ENCODE peak calls at places on chromosomes 1 and 21, in eight cellular contexts. K, F, X, U, W, O, B and S are unnamed samples.

GRCh38 chr1:203069028-203069804 is 16.6 kb downstream of the MYOG start:
- DNase-seq in K (no peak), F (no peak), X (no peak), U (no peak), W (no peak), O (no peak), B (peak; percentile 75), S (no peak)

GRCh38 chr1:209428241-209428921 is 155.1 kb upstream of the CAMK1G start:
- DNase-seq in K (no peak), F (no peak), X (no peak), U (no peak), W (no peak), O (no peak), B (no peak), S (peak; percentile 69)

GRCh38 chr1:161044908-161045748 is 649 bp downstream of the USF1 start:
- DNase-seq in K (peak; percentile 58), F (no peak), X (peak; percentile 79), U (no peak), W (peak; percentile 84), O (peak; percentile 64), B (peak; percentile 87), S (peak; percentile 69)

GRCh38 chr1:84892657-84893618 is at the start of gene LPAR3:
- DNase-seq in K (no peak), F (no peak), X (no peak), U (no peak), W (peak; percentile 74), O (no peak), B (no peak), S (no peak)

GRCh38 chr21:43766734-43767497 is 9.2 kb downstream of the CSTB start:
- DNase-seq in K (no peak), F (no peak), X (no peak), U (no peak), W (no peak), O (no peak), B (no peak), S (no peak)

GRCh38 chr1:113978863-113979702 is at the start of gene OLFML3:
- DNase-seq in K (peak; percentile 95), F (no peak), X (peak; percentile 67), U (no peak), W (peak; percentile 83), O (peak; percentile 86), B (peak; percentile 96), S (peak; percentile 86)

GRCh38 chr1:43329995-43330751 is 7.4 kb upstream of the MPL start:
- DNase-seq in K (peak; percentile 87), F (no peak), X (peak; percentile 39), U (no peak), W (peak; percentile 73), O (no peak), B (peak; percentile 58), S (peak; percentile 87)

GRCh38 chr21:16855164-16855667 is 657.6 kb upstream of the CXADR start:
- DNase-seq in K (no peak), F (no peak), X (no peak), U (no peak), W (no peak), O (no peak), B (no peak), S (no peak)

GRCh38 chr1:111489604-111490003 is 13.8 kb downstream of the ADORA3 start:
- DNase-seq in K (no peak), F (no peak), X (no peak), U (no peak), W (no peak), O (no peak), B (no peak), S (peak; percentile 71)

GRCh38 chr1:40794915-40795715 is 11.5 kb downstream of the KCNQ4 start:
- DNase-seq in K (no peak), F (no peak), X (no peak), U (no peak), W (no peak), O (no peak), B (no peak), S (no peak)

GRCh38 chr1:42334240-42335049 is 590 bp downstream of the FOXJ3 start:
- DNase-seq in K (peak; percentile 43), F (peak; percentile 25), X (peak; percentile 64), U (no peak), W (peak; percentile 77), O (peak; percentile 32), B (peak; percentile 78), S (peak; percentile 30)

GRCh38 chr1:41619511-41620364 is 135.3 kb upstream of the EDN2 start:
- DNase-seq in K (no peak), F (no peak), X (no peak), U (peak; percentile 94), W (no peak), O (no peak), B (no peak), S (no peak)

GRCh38 chr1:245558069-245558468 is 403.3 kb downstream of the KIF26B start:
- DNase-seq in K (no peak), F (no peak), X (no peak), U (no peak), W (no peak), O (no peak), B (no peak), S (no peak)

GRCh38 chr1:245566952-245567351 is 412.2 kb downstream of the KIF26B start:
- DNase-seq in K (no peak), F (no peak), X (no peak), U (no peak), W (no peak), O (no peak), B (no peak), S (no peak)

GRCh38 chr1:245556057-245556456 is 401.3 kb downstream of the KIF26B start:
- DNase-seq in K (no peak), F (no peak), X (no peak), U (no peak), W (no peak), O (no peak), B (no peak), S (no peak)

GRCh38 chr1:245560460-245560859 is 405.7 kb downstream of the KIF26B start:
- DNase-seq in K (no peak), F (no peak), X (no peak), U (no peak), W (no peak), O (no peak), B (no peak), S (no peak)

DNA sequence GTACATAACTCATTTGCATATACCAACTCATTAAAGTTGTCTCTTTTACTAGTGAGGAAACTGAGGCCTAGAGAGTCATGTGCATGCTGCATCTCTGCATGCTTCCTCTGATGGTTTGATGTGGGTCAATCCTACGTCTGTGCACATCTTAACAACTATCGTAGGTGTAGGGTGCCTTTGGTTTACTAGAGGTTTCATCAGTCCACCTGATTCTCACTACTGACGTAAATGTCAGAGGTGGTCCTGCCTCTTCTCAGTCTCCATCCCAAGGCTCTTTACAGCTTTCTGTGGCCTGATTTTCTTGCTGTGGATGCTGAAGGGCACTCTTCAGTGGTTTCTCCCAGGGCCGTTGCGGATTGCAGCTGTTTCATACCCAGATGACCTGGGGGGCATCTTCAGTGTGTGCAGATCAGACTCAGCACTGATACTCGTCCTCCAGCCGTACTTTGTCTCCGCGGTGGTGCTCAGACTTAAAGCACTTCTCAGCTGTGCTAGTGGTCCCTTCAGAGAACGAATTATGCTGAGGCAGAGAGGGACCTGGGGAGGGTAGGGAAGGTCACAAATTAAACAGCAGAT is 407.0 kb downstream of the KIF26B start:
- DNase-seq in K (no peak), F (no peak), X (no peak), U (no peak), W (no peak), O (no peak), B (no peak), S (no peak)
- TF ChIP-seq POLR2A in K (no peak), F (no peak), X (no peak), U (no peak), W (no peak), O (no peak), B (no peak), S (no peak)

DNA sequence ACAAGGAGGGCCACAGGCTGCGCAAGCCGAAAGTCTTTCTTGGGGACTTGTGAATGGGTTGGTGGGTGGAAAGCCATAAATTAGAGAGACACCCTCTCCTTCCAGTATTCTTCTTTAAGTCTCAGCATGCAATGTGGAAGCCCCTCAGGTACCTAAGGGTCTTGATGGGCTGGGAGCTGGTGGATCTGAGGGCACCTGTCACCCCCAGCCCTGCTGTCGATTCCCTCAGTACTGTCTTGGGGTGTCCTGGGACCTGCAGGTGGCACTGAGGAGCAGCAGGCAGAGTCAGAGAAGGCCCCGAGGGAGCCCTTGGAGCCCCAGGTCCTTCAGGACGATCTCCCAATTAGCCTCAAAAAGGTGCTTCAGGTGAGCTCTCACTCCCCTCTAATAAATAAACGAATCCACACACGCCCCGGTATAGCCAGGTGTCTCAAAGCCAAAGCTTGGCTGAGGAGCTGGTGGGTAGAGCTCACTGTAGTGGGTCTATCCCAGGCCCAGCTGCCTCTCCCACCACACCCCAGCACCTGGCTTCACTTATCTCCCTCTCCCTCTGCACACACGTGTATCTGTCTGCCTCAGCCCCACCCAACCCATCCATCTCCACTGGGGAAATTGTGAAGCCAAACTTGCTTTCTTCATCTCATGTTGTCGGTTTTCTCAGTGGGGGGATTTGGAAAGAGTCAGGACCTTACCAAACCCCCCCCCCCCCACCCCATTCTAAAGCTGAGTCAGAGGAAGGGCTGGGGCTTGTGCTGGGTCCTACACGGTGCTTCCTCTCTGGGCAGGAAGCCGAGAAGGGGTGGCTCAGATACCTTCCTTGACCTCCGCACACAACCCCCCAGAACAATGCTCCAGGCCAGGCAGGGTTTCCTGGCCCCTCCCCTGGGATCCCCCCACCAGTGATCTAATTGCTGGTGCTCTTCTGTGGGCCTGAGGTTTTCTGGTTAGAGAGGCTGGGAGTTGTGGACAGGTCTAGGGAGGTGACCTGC is 1.6 kb downstream of the ADAM15 start:
- DNase-seq in K (no peak), F (no peak), X (no peak), U (no peak), W (peak; percentile 74), O (no peak), B (no peak), S (no peak)
- H3K4me3 ChIP-seq in K (no peak overlapping the region), F (peak overlapping the region; percentile 65), X (peak overlapping the region; percentile 69), U (peak overlapping the region; percentile 86), W (peak overlapping the region; percentile 67), O (peak overlapping the region; percentile 80), B (peak overlapping the region; percentile 58), S (peak overlapping the region; percentile 84)

GRCh38 chr1:39173995-39174380 is 30.5 kb upstream of the MACF1 start:
- DNase-seq in K (no peak), F (no peak), X (no peak), U (no peak), W (no peak), O (no peak), B (no peak), S (no peak)

GRCh38 chr1:39170731-39171375 is 33.6 kb upstream of the MACF1 start:
- DNase-seq in K (peak; percentile 51), F (no peak), X (no peak), U (no peak), W (no peak), O (no peak), B (no peak), S (no peak)

GRCh38 chr1:39177641-39178040 is 26.9 kb upstream of the MACF1 start:
- DNase-seq in K (no peak), F (no peak), X (no peak), U (no peak), W (no peak), O (no peak), B (no peak), S (no peak)

GRCh38 chr1:39174400-39175081 is 30.0 kb upstream of the MACF1 start:
- DNase-seq in K (no peak), F (no peak), X (no peak), U (no peak), W (no peak), O (no peak), B (no peak), S (no peak)

GRCh38 chr1:39173119-39173994 is 31.1 kb upstream of the MACF1 start:
- DNase-seq in K (no peak), F (no peak), X (no peak), U (no peak), W (no peak), O (no peak), B (no peak), S (no peak)
- TF ChIP-seq CTCF in K (peak; percentile 24), F (no peak), X (no peak), U (no peak), W (no peak), O (no peak), B (no peak), S (no peak)

GRCh38 chr1:217369996-217370551 is 260.8 kb downstream of the GPATCH2 start:
- DNase-seq in K (no peak), F (no peak), X (no peak), U (no peak), W (no peak), O (no peak), B (no peak), S (no peak)
- TF ChIP-seq POLR2A in K (no peak), F (no peak), X (no peak), U (no peak), W (no peak), O (no peak), B (no peak), S (no peak)